ENCODE peak calls at places on chromosomes 6 and 20, in five cellular contexts. D is epithelial cell of proximal tubule, R is NT2/D1, N is neural progenitor cell, C is cardiac fibroblast. H is an unnamed sample.

GRCh38 chr20:49028684-49029083 is 17.4 kb upstream of the CSE1L start:
- DNase-seq in D (no peak), C (peak), R (no peak), N (peak), H (no peak)

GRCh38 chr20:34987288-34988175 is 31.9 kb downstream of the MYH7B start:
- DNase-seq in N (no peak), D (no peak), C (no peak), R (no peak), H (no peak)

GRCh38 chr6:73579851-73580246 is 59.0 kb upstream of the EEF1A1 start:
- DNase-seq in R (peak), N (no peak), C (peak), D (peak), H (peak)

GRCh38 chr6:37784585-37784967 is 35.0 kb upstream of the ZFAND3 start:
- DNase-seq in D (no peak), C (no peak), R (no peak), N (peak), H (no peak)

GRCh38 chr6:111326563-111326962 is 156.5 kb downstream of the REV3L start:
- DNase-seq in D (no peak), N (no peak), C (no peak), R (no peak), H (no peak)

GRCh38 chr6:56445818-56446217 is 196.9 kb downstream of the DST start:
- DNase-seq in C (no peak), D (no peak), N (no peak), R (no peak), H (no peak)

GRCh38 chr20:49281913-49282467 is 4.1 kb upstream of the ZNFX1 start:
- DNase-seq in R (no peak), C (no peak), N (no peak), D (no peak), H (no peak)

GRCh38 chr6:11224252-11224965 is 8.1 kb downstream of the NEDD9 start:
- DNase-seq in C (peak), R (no peak), N (no peak), D (no peak), H (no peak)

GRCh38 chr6:35790683-35791082 is 6.4 kb downstream of the CLPS start:
- DNase-seq in C (no peak), N (no peak), D (no peak), R (no peak), H (no peak)

GRCh38 chr6:42428326-42429041 is 23.2 kb downstream of the TRERF1 start:
- DNase-seq in R (no peak), N (peak), D (no peak), C (no peak), H (no peak)

GRCh38 chr20:61251529-61252393 is at the start of gene CDH4:
- DNase-seq in R (no peak), D (no peak), C (no peak), N (peak), H (no peak)

GRCh38 chr20:19981091-19981490 is 36.1 kb upstream of the NAA20 start:
- DNase-seq in N (no peak), R (no peak), D (no peak), C (no peak), H (peak)

GRCh38 chr6:167719920-167720319 is 106.8 kb upstream of the AFDN start:
- DNase-seq in C (no peak), R (no peak), N (no peak), D (no peak), H (no peak)

GRCh38 chr6:28597924-28598323 is 72.2 kb downstream of the GPX5 start:
- DNase-seq in R (no peak), N (peak), C (peak), D (no peak), H (no peak)

GRCh38 chr6:44524491-44525227 is 137.2 kb downstream of the CDC5L start:
- DNase-seq in C (no peak), D (no peak), R (no peak), N (no peak), H (no peak)

GRCh38 chr20:32057785-32058184 is 5.7 kb downstream of the HCK start:
- DNase-seq in D (no peak), C (no peak), N (no peak), R (no peak), H (no peak)

GRCh38 chr6:163263196-163263595 is 151.3 kb upstream of the QKI start:
- DNase-seq in D (no peak), C (peak), R (no peak), N (no peak), H (peak)

GRCh38 chr6:33140556-33140955 is 51.7 kb downstream of the COL11A2 start:
- DNase-seq in D (no peak), C (no peak), R (no peak), N (no peak), H (no peak)

GRCh38 chr6:33139596-33140206 is 52.6 kb downstream of the COL11A2 start:
- DNase-seq in R (no peak), D (no peak), C (no peak), N (no peak), H (no peak)

GRCh38 chr6:33144373-33144772 is 47.9 kb downstream of the COL11A2 start:
- DNase-seq in R (no peak), N (no peak), D (peak), C (no peak), H (no peak)

GRCh38 chr6:33142501-33142900 is 49.8 kb downstream of the COL11A2 start:
- DNase-seq in D (no peak), N (no peak), R (no peak), C (no peak), H (no peak)

GRCh38 chr6:33143113-33143760 is 49.0 kb downstream of the COL11A2 start:
- DNase-seq in D (no peak), C (no peak), R (no peak), N (no peak), H (no peak)
- H3K4me3 ChIP-seq in D (no peak), C (no peak), R (no peak), N (no peak), H (no peak)

GRCh38 chr20:62272200-62272599 is 30.6 kb upstream of the ADRM1 start:
- DNase-seq in R (no peak), D (no peak), C (no peak), N (peak), H (no peak)
- H3K4me3 ChIP-seq in R (no peak), D (no peak), C (no peak), N (no peak), H (no peak)

GRCh38 chr6:128491643-128492206 is 28.7 kb downstream of the PTPRK start:
- DNase-seq in C (peak), D (no peak), N (peak), R (no peak), H (peak)
- H3K4me3 ChIP-seq in C (peak), D (peak), N (peak), R (no peak), H (peak)

DNA sequence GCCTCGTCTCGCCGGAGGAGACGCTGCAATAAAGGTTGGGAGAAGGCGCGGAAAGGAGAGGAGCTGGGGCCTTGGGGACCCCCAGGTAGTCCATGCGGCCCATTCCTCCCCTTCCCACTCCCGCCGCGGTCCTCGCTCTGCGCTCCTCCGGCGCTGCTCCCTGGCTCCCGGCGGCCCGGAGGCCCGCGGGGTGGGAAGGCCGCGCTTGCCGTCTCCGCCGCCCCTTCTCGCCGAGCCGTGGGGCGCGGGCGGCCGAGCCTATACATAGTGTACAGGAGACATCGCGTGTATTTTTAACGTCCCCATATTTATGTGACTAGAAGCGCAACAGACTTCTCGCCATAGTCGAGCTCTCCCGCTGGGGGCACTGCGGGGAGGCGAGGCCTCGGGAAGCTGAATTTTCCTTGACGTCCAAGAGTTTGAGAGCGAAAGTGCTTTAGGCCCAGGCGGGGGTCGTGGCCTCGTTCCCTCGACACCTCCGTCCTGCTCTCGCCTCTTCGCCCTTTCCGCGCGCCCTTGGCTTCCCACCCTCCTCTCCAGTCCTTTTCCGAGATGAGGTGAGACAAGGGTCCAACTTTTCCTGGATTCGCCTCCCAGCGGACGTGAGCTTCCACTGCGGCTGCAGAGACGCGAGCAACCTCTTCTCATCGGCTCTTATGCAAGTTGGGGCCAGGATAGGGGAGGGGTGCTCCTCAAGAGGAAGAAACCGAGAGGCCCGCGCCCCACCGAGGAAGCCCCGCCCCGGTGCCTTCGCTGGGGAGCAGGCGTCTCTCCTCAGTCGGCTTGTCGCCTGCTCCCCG is 29.0 kb downstream of the SLC12A5 start:
- DNase-seq in N (peak), D (no peak), R (peak), C (peak), H (no peak)
- H3K4me3 ChIP-seq in N (peak), D (peak), R (peak), C (peak), H (peak)

GRCh38 chr6:90460067-90460466 is 126.8 kb downstream of the MAP3K7 start:
- DNase-seq in R (no peak), D (no peak), N (no peak), C (no peak), H (no peak)

GRCh38 chr6:90457867-90458259 is 129.0 kb downstream of the MAP3K7 start:
- DNase-seq in D (no peak), C (no peak), N (no peak), R (no peak), H (no peak)

GRCh38 chr6:90459225-90459758 is 127.6 kb downstream of the MAP3K7 start:
- DNase-seq in R (no peak), N (no peak), C (no peak), D (no peak), H (no peak)

GRCh38 chr6:90456001-90456400 is 130.9 kb downstream of the MAP3K7 start:
- DNase-seq in D (no peak), N (no peak), R (no peak), C (no peak), H (no peak)

GRCh38 chr6:90458353-90459224 is 128.3 kb downstream of the MAP3K7 start:
- DNase-seq in R (no peak), N (no peak), C (peak), D (no peak), H (no peak)
- H3K4me3 ChIP-seq in R (no peak), N (no peak), C (peak), D (no peak), H (no peak)

GRCh38 chr6:138689849-138690248 is 83.7 kb upstream of the CCDC28A start:
- DNase-seq in N (no peak), D (no peak), R (no peak), C (no peak), H (no peak)

GRCh38 chr6:138692058-138692977 is 81.3 kb upstream of the CCDC28A start:
- DNase-seq in N (peak), C (peak), R (no peak), D (no peak), H (no peak)

GRCh38 chr6:138692978-138693909 is 80.3 kb upstream of the CCDC28A start:
- DNase-seq in C (peak), R (peak), N (peak), D (no peak), H (no peak)

GRCh38 chr6:138691595-138692057 is 81.9 kb upstream of the CCDC28A start:
- DNase-seq in D (peak), R (no peak), C (peak), N (peak), H (peak)

DNA sequence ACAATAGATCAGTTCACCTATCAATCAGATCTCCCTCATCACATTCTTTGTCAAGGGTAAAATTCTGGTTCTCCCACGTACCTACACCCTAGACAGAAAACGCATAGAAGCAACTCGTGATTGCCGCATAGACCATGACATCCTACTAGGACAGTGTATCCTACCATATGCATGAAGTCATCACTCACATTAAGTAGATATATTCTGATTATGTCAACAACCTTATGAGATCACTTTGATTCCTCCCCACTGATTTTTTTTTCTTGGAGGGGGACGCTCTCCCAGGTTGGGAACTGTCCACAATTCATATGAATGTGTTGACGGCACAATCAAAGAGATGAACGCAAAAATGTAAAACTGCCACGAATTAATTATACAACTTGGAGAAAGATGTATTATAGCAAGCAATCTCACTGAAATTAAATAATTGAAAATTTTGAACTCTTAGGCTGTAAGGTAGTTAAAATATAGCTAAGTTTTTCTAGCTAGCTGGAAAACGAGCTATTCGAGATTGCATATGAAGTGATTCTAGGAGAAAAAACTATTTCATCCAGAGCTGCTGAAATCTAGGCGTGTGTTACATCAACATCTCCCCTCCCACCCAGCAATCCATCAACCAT is 82.5 kb upstream of the CCDC28A start:
- DNase-seq in D (no peak), C (no peak), N (no peak), R (no peak), H (no peak)
- H3K4me3 ChIP-seq in D (peak), C (peak), N (peak), R (peak), H (peak)

GRCh38 chr20:10447028-10447427 is 11.9 kb downstream of the SLX4IP start:
- DNase-seq in R (no peak), N (no peak), D (no peak), C (peak), H (no peak)
- H3K4me3 ChIP-seq in R (no peak), N (no peak), D (no peak), C (no peak), H (no peak)

GRCh38 chr6:39051399-39052122 is 3.0 kb downstream of the GLP1R start:
- DNase-seq in N (no peak), C (no peak), D (no peak), R (no peak), H (no peak)

GRCh38 chr6:39048481-39049399 is at the start of gene GLP1R:
- DNase-seq in D (no peak), C (no peak), R (no peak), N (peak), H (no peak)

GRCh38 chr6:39047434-39048327 is 900 bp upstream of the GLP1R start:
- DNase-seq in R (no peak), C (no peak), N (no peak), D (no peak), H (no peak)

GRCh38 chr6:39050453-39051112 is 2.0 kb downstream of the GLP1R start:
- DNase-seq in N (no peak), C (no peak), R (no peak), D (no peak), H (no peak)

DNA sequence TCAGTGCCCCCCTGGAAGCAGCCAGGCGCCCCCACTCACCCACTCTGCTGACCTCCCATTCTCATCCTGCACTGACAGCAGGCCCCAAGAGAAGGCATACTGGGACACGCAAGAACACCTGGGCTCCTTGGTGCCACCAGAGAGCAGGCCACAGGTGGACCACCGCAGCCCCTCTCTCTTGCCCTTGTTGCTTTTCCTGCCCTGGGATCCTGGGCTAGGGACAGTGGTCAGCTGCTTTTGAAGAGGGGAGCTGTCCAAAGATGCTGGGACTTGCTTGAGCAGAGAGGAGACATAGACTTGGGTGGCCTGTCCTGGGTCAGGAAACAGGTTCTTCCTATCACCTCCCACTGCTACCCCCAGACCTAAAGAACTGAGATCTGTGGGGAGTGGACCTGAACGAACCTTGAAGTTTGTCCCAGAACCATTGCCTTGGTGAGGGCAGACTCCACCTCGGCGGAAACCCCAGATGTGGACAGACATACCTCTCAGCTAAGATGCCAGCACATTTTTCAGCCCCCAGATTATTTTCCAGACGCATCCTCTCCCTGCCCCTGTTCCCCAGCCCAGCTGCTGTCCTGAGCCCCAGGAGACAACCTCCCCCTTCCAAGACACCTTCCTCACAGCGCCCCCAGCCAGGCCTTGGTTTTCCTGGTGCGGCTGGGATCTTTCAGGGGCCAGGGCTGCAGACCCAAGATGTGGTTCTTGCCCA is 1.1 kb downstream of the GLP1R start:
- DNase-seq in C (no peak), R (no peak), D (no peak), N (peak), H (no peak)
- H3K4me3 ChIP-seq in C (no peak), R (no peak), D (no peak), N (no peak), H (no peak)

GRCh38 chr20:4918473-4918872 is 82.8 kb downstream of the SLC23A2 start:
- DNase-seq in R (no peak), D (no peak), C (no peak), N (no peak), H (no peak)
- H3K4me3 ChIP-seq in R (no peak), D (no peak), C (no peak), N (no peak), H (no peak)